ENCODE peak calls at places on chromosomes 2 and 18, in five cellular contexts. One of them, this sample, is unnamed.

GRCh38 chr2:237025090-237025865 is 60.4 kb upstream of the COPS8 start:
- DNase-seq in spleen: no peak
- DNase-seq in neuronal stem cell: no peak
- DNase-seq in colonic mucosa: peak; percentile 79
- DNase-seq in IMR-90: peak; percentile 90
- DNase-seq in this sample: no peak

GRCh38 chr2:89844221-89844943 is 1152.9 kb downstream of the RPIA start:
- DNase-seq in spleen: peak; percentile 74
- DNase-seq in neuronal stem cell: no peak
- DNase-seq in colonic mucosa: no peak
- DNase-seq in IMR-90: no peak
- DNase-seq in this sample: no peak

GRCh38 chr2:113888641-113889470 is 1.0 kb upstream of the ACTR3 start:
- DNase-seq in spleen: no peak
- DNase-seq in neuronal stem cell: no peak
- DNase-seq in colonic mucosa: peak; percentile 69
- DNase-seq in IMR-90: no peak
- DNase-seq in this sample: no peak

GRCh38 chr2:239150125-239151011 is 250.5 kb downstream of the HDAC4 start:
- DNase-seq in spleen: peak; percentile 67
- DNase-seq in neuronal stem cell: no peak
- DNase-seq in colonic mucosa: no peak
- DNase-seq in IMR-90: no peak
- DNase-seq in this sample: peak; percentile 35

GRCh38 chr2:48715042-48715899 is 40.3 kb downstream of the LHCGR start:
- DNase-seq in spleen: no peak
- DNase-seq in neuronal stem cell: no peak
- DNase-seq in colonic mucosa: peak; percentile 91
- DNase-seq in IMR-90: peak; percentile 96
- DNase-seq in this sample: no peak

GRCh38 chr2:128563348-128563687 is 244.7 kb upstream of the HS6ST1 start:
- DNase-seq in spleen: no peak
- DNase-seq in neuronal stem cell: no peak
- DNase-seq in colonic mucosa: peak; percentile 32
- DNase-seq in IMR-90: peak; percentile 98
- DNase-seq in this sample: no peak

GRCh38 chr2:236643480-236643879 is 73.9 kb downstream of the ACKR3 start:
- DNase-seq in spleen: no peak
- DNase-seq in neuronal stem cell: no peak
- DNase-seq in colonic mucosa: no peak
- DNase-seq in IMR-90: no peak
- DNase-seq in this sample: no peak

GRCh38 chr18:75802681-75803080 is 375.2 kb upstream of the SMIM21 start:
- DNase-seq in spleen: no peak
- DNase-seq in neuronal stem cell: no peak
- DNase-seq in colonic mucosa: no peak
- DNase-seq in IMR-90: no peak
- DNase-seq in this sample: no peak

GRCh38 chr2:114442545-114442944 is at the start of gene DPP10:
- DNase-seq in spleen: no peak
- DNase-seq in neuronal stem cell: peak; percentile 82
- DNase-seq in colonic mucosa: peak; percentile 36
- DNase-seq in IMR-90: peak; percentile 0
- DNase-seq in this sample: peak; percentile 22

DNA sequence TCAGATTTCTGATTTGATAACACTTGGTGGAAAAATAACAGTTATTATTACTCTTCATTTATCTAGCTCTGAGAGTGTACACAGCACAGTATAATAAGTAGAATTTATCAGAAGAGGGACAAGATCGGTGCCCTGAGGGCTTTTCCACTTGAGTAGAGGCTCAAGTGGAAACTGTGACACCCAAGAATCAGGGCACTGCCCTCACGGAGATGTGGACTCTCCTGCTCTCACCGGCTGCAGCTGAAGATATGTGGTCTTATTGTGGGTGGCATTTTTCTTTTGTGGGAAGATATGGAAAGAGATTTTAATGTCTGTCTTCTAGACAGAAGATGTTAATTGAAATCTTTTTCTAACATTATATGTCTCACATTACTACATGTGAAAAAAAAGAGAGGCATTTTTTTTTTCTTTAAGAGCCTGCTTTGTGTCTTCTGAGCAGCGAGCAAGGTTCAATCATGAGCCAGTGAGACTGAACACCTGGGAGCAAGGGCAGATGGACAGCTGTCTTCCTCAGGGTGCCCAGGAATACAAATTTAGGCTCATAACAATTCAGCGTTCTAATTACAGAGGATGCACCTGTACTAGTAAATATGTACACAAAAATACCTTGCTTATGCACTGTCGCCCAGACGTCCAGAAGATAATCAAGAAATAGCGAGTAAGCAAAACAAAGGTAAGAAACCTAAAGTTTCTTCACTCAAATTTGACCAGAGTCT is 1098.2 kb upstream of the FANCL start:
- DNase-seq in spleen: no peak
- DNase-seq in neuronal stem cell: no peak
- DNase-seq in colonic mucosa: no peak
- DNase-seq in IMR-90: no peak
- DNase-seq in this sample: no peak
- H3K4me3 ChIP-seq in spleen: no peak overlapping the region
- H3K4me3 ChIP-seq in neuronal stem cell: no peak overlapping the region
- H3K4me3 ChIP-seq in colonic mucosa: no peak overlapping the region
- H3K4me3 ChIP-seq in IMR-90: no peak overlapping the region
- H3K4me3 ChIP-seq in this sample: no peak overlapping the region

GRCh38 chr18:49345931-49346696 is 114.3 kb downstream of the DYM start:
- DNase-seq in spleen: no peak
- DNase-seq in neuronal stem cell: no peak
- DNase-seq in colonic mucosa: no peak
- DNase-seq in IMR-90: peak; percentile 53
- DNase-seq in this sample: no peak
- H3K4me3 ChIP-seq in spleen: no peak overlapping the region
- H3K4me3 ChIP-seq in neuronal stem cell: no peak overlapping the region
- H3K4me3 ChIP-seq in colonic mucosa: no peak overlapping the region
- H3K4me3 ChIP-seq in IMR-90: no peak overlapping the region
- H3K4me3 ChIP-seq in this sample: no peak overlapping the region

GRCh38 chr2:24245986-24246779 is 71.3 kb downstream of the FAM228A start:
- DNase-seq in spleen: no peak
- DNase-seq in neuronal stem cell: no peak
- DNase-seq in colonic mucosa: no peak
- DNase-seq in IMR-90: peak; percentile 59
- DNase-seq in this sample: no peak

GRCh38 chr2:24253303-24253919 is 78.6 kb downstream of the FAM228A start:
- DNase-seq in spleen: no peak
- DNase-seq in neuronal stem cell: no peak
- DNase-seq in colonic mucosa: no peak
- DNase-seq in IMR-90: peak; percentile 41
- DNase-seq in this sample: no peak

GRCh38 chr2:24247164-24247563 is 72.3 kb downstream of the FAM228A start:
- DNase-seq in spleen: no peak
- DNase-seq in neuronal stem cell: no peak
- DNase-seq in colonic mucosa: no peak
- DNase-seq in IMR-90: no peak
- DNase-seq in this sample: no peak

DNA sequence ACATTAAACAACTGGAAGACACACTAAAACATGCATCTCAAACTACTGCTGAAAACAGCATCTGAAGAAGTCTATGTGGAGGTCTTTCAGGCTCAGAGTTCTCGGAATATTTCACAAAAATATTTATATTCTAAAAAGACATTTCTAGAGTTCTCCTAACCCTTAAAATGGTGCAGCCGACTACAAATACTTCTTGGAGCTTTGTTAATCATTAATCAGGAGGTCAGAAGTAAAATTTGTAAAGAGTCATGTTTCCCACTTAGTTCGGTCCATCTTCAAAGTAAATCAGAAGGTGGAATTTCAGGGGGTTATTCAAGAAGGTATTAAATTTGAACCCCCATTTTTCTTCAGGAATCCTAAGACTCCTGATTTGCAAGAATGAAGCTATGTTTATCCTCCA is 72.7 kb downstream of the FAM228A start:
- DNase-seq in spleen: no peak
- DNase-seq in neuronal stem cell: no peak
- DNase-seq in colonic mucosa: no peak
- DNase-seq in IMR-90: no peak
- DNase-seq in this sample: no peak
- H3K4me3 ChIP-seq in spleen: no peak overlapping the region
- H3K4me3 ChIP-seq in neuronal stem cell: no peak overlapping the region
- H3K4me3 ChIP-seq in colonic mucosa: no peak overlapping the region
- H3K4me3 ChIP-seq in IMR-90: no peak overlapping the region
- H3K4me3 ChIP-seq in this sample: no peak overlapping the region

GRCh38 chr2:78845786-78846185 is 179.7 kb upstream of the REG3G start:
- DNase-seq in spleen: no peak
- DNase-seq in neuronal stem cell: no peak
- DNase-seq in colonic mucosa: no peak
- DNase-seq in IMR-90: no peak
- DNase-seq in this sample: no peak
- H3K4me3 ChIP-seq in spleen: no peak overlapping the region
- H3K4me3 ChIP-seq in neuronal stem cell: no peak overlapping the region
- H3K4me3 ChIP-seq in colonic mucosa: no peak overlapping the region
- H3K4me3 ChIP-seq in IMR-90: no peak overlapping the region
- H3K4me3 ChIP-seq in this sample: no peak overlapping the region

GRCh38 chr2:189210250-189211075 is 30.9 kb upstream of the COL5A2 start:
- DNase-seq in spleen: no peak
- DNase-seq in neuronal stem cell: no peak
- DNase-seq in colonic mucosa: peak; percentile 26
- DNase-seq in IMR-90: peak; percentile 98
- DNase-seq in this sample: no peak
- H3K4me3 ChIP-seq in spleen: no peak overlapping the region
- H3K4me3 ChIP-seq in neuronal stem cell: no peak overlapping the region
- H3K4me3 ChIP-seq in colonic mucosa: no peak overlapping the region
- H3K4me3 ChIP-seq in IMR-90: peak overlapping the region; percentile 5
- H3K4me3 ChIP-seq in this sample: no peak overlapping the region

DNA sequence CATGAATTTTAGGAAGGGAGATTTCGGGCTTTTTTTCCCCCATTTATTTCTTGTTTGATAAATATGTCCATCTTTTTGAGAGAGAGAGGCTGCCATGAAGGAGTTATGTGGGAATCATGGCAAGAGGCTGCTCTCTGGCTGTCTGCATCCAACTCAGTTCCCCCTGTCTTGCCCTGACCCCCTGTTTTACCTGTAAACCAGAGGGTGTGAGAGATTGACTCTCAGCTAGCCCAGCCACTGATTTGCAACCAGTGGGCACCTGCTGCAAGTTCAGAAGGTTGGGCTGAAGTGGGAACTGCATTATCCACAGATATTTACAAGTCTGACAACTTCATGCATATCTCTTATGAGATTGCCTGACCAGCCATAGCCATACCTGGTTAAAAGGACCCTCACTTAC is 625.4 kb upstream of the FANCL start:
- DNase-seq in spleen: no peak
- DNase-seq in neuronal stem cell: no peak
- DNase-seq in colonic mucosa: no peak
- DNase-seq in IMR-90: no peak
- DNase-seq in this sample: no peak
- H3K4me3 ChIP-seq in spleen: no peak overlapping the region
- H3K4me3 ChIP-seq in neuronal stem cell: no peak overlapping the region
- H3K4me3 ChIP-seq in colonic mucosa: no peak overlapping the region
- H3K4me3 ChIP-seq in IMR-90: no peak overlapping the region
- H3K4me3 ChIP-seq in this sample: no peak overlapping the region

DNA sequence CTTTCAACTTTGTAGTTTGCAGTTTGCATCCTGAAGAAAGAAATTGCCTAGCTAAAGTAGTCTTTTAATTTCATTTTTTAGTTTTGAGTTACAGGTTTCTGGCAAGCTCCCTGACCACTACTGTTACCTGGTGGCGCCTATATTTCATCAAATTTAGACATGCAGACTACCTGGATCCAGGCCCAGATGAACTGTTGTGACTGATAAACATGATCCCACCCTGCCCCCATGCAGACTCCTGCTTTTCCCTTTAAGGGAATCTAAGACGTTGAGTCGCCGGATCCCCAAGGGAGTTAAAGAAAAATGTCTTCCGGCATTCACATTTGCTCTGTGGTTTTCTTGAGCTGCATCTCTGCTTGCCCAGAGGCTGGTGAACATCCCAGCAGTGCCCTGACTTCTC is 22.2 kb downstream of the METAP1D start:
- DNase-seq in spleen: no peak
- DNase-seq in neuronal stem cell: no peak
- DNase-seq in colonic mucosa: no peak
- DNase-seq in IMR-90: peak; percentile 37
- DNase-seq in this sample: no peak
- H3K4me3 ChIP-seq in spleen: no peak overlapping the region
- H3K4me3 ChIP-seq in neuronal stem cell: no peak overlapping the region
- H3K4me3 ChIP-seq in colonic mucosa: no peak overlapping the region
- H3K4me3 ChIP-seq in IMR-90: no peak overlapping the region
- H3K4me3 ChIP-seq in this sample: no peak overlapping the region

GRCh38 chr18:36031903-36032302 is 35.5 kb downstream of the RPRD1A start:
- DNase-seq in spleen: no peak
- DNase-seq in neuronal stem cell: no peak
- DNase-seq in colonic mucosa: no peak
- DNase-seq in IMR-90: no peak
- DNase-seq in this sample: no peak
- H3K4me3 ChIP-seq in spleen: no peak overlapping the region
- H3K4me3 ChIP-seq in neuronal stem cell: no peak overlapping the region
- H3K4me3 ChIP-seq in colonic mucosa: no peak overlapping the region
- H3K4me3 ChIP-seq in IMR-90: no peak overlapping the region
- H3K4me3 ChIP-seq in this sample: no peak overlapping the region

This sample was measured in Jurkat, Clone E6-1.